ENCODE peak calls at places on chromosomes 12 and 14, in nine cellular contexts. H is GM23338, O is AG04450, G is kidney, V is nephron progenitor cell, F is dorsolateral prefrontal cortex, K is mesothelial cell of epicardium, D is tibial artery, I is heart right ventricle. J is an unnamed sample.
A peak's percentile ranks its signal among the peaks of the same experiment; 100 is the strongest.

GRCh38 chr12:49489720-49490119 is 49.1 kb upstream of the KCNH3 start:
- DNase-seq in H (peak; percentile 67), F (no peak), K (no peak), G (no peak), I (no peak), D (no peak), V (no peak), O (peak; percentile 67), J (no peak)

GRCh38 chr12:131592972-131593371 is 117.9 kb upstream of the SFSWAP start:
- DNase-seq in I (no peak), D (no peak), K (no peak), H (no peak), O (no peak), F (no peak), V (no peak), G (no peak), J (no peak)

GRCh38 chr14:102293784-102294183 is 11.2 kb downstream of the MOK start:
- DNase-seq in D (no peak), F (no peak), V (no peak), G (no peak), O (no peak), H (no peak), K (no peak), I (no peak), J (no peak)

GRCh38 chr14:80152763-80153162 is 58.5 kb downstream of the DIO2 start:
- DNase-seq in F (no peak), V (no peak), O (no peak), K (no peak), G (no peak), H (no peak), I (no peak), D (no peak), J (no peak)

GRCh38 chr12:131194166-131194565 is 240.5 kb downstream of the ADGRD1 start:
- DNase-seq in F (no peak), G (peak; percentile 18), I (no peak), D (no peak), O (no peak), H (no peak), V (no peak), K (no peak), J (peak; percentile 43)

GRCh38 chr12:100138048-100138907 is 4.4 kb downstream of the BLTP3B start:
- DNase-seq in G (no peak), F (no peak), I (no peak), K (no peak), D (no peak), H (no peak), V (no peak), O (no peak), J (no peak)

GRCh38 chr14:69077841-69078240 is 75.1 kb downstream of the DCAF5 start:
- DNase-seq in F (no peak), K (no peak), I (no peak), O (peak; percentile 53), H (no peak), D (no peak), V (no peak), G (no peak), J (no peak)

GRCh38 chr14:61099221-61099835 is 118.3 kb downstream of the SLC38A6 start:
- DNase-seq in I (no peak), D (no peak), F (no peak), K (no peak), G (no peak), H (no peak), O (peak; percentile 43), V (no peak), J (no peak)

GRCh38 chr14:106491851-106492250 is 965.5 kb downstream of the TMEM121 start:
- DNase-seq in H (peak; percentile 20), F (no peak), K (no peak), V (peak; percentile 2), I (no peak), O (no peak), D (no peak), G (no peak), J (no peak)

GRCh38 chr14:92963301-92964123 is 40.6 kb downstream of the CHGA start:
- DNase-seq in V (no peak), H (no peak), F (no peak), D (no peak), O (no peak), K (no peak), G (peak; percentile 39), I (no peak), J (no peak)

GRCh38 chr12:76646366-76646765 is 86.8 kb upstream of the OSBPL8 start:
- DNase-seq in O (no peak), I (no peak), G (no peak), K (no peak), D (no peak), H (no peak), F (no peak), V (no peak), J (no peak)

GRCh38 chr12:119929974-119930373 is 52.9 kb upstream of the CIT start:
- DNase-seq in D (no peak), V (no peak), H (no peak), I (no peak), G (no peak), K (no peak), F (no peak), O (no peak), J (no peak)

GRCh38 chr12:5586201-5586600 is 154.3 kb downstream of the NTF3 start:
- DNase-seq in H (no peak), V (no peak), K (no peak), D (no peak), G (no peak), F (no peak), I (no peak), O (no peak), J (no peak)

GRCh38 chr12:2354151-2354991 is 301.6 kb downstream of the CACNA1C start:
- DNase-seq in O (no peak), F (no peak), V (no peak), K (no peak), D (no peak), G (no peak), H (no peak), I (no peak), J (no peak)

GRCh38 chr12:55996201-55996714 is 818 bp upstream of the SUOX start:
- DNase-seq in H (peak; percentile 77), V (peak; percentile 61), K (no peak), F (peak; percentile 59), G (peak; percentile 68), I (no peak), O (no peak), D (no peak), J (no peak)

GRCh38 chr12:103743788-103744187 is 97.2 kb downstream of the NT5DC3 start:
- DNase-seq in I (no peak), G (no peak), V (no peak), D (no peak), F (no peak), K (no peak), H (no peak), O (no peak), J (no peak)

GRCh38 chr12:646303-647038 is 16.8 kb downstream of the NINJ2 start:
- DNase-seq in F (no peak), V (no peak), D (peak; percentile 85), G (no peak), O (no peak), H (no peak), I (peak; percentile 65), K (no peak), J (no peak)

GRCh38 chr12:83404521-83404920 is 717.8 kb downstream of the TMTC2 start:
- DNase-seq in V (no peak), I (no peak), O (no peak), D (no peak), K (no peak), G (no peak), H (no peak), F (no peak), J (no peak)

DNA sequence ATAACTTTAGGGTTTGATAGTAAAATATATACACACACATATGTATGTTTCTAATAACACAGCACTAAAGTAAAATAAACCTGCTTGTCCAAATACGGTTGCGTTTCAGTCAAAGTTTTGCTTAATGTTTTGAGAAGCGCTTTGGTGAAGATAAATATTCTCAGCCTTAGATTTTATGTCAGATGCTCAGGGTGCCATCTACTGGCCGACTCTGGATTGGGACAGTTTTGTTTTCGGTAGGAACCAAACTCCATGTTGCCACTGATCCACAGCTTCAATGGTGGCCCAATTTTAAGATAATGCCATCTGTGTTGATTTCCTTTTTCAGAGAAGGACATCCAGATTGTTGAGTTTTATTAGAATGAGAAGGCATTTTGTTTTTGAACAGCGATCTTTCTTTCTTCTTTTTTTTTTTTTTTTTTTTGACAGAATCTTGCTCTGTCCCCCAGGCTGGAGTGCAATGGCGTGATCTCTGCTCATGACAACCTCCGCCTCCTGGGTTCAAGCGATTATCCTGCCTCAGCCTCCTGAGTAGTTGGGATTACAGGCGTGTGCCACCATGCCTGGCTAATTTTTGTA is 43.1 kb downstream of the LLPH start:
- DNase-seq in O (peak; percentile 67), K (peak; percentile 35), D (peak; percentile 75), H (peak; percentile 80), G (no peak), I (peak; percentile 21), F (peak; percentile 71), V (peak; percentile 66), J (no peak)
- TF ChIP-seq CTCF in O (peak; percentile 85), K (peak; percentile 58), D (peak; percentile 72), H (peak; percentile 91), G (peak; percentile 78), I (peak; percentile 80), F (peak; percentile 76), V (peak; percentile 81), J (peak; percentile 87)

DNA sequence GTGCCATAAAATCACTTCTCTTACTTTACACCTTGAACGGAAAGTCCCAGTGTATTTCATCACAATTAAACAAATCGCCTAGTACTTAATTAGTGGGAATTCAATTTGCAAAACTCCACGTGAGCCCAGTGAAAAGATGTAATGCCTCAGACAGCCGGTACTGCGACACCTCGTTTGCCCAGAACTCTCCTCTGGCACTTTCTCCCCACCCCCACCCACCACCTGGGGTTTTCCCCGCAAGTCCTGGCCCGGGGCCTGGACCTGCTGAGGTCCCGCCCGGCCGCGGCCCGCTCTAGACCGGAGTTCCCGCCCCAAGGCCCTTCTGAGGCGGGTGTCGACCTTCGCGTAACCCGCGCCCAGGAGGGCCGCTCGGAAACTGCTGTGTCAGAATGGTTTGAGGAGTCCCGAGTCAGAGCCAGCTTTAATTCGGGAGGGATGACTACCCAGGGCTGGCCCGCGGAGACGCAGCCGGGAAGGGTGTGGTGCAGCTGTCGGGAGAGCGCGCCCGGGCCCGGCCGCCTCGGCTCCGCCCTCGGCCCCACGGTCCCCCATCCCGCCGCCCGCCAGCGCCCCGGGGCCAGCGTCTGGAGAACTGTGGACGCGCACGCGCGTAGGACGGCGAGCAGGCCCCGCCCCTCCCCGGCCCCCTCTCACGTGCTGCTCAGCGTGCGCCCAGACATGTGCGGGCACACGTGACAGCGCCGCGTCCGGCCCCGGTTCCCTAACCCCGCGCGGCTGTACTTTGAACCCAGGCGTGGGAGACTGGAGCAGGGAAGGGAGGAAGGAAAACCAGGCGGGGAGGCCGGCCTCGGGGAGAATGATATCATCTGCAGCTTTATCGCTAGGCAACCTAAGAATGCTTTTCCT is 10.8 kb downstream of the BHLHE41 start:
- DNase-seq in O (peak; percentile 53), V (peak; percentile 86), D (peak; percentile 98), I (peak; percentile 94), H (peak; percentile 92), G (peak; percentile 98), K (peak; percentile 77), F (peak; percentile 80), J (peak; percentile 90)
- TF ChIP-seq CTCF in O (peak; percentile 23), V (no peak), D (peak; percentile 34), I (peak; percentile 19), H (peak; percentile 3), G (peak; percentile 8), K (peak; percentile 21), F (no peak), J (peak; percentile 65)

GRCh38 chr14:90509403-90509802 is 112.6 kb downstream of the CALM1 start:
- DNase-seq in D (no peak), F (no peak), I (no peak), G (no peak), V (no peak), O (no peak), H (no peak), K (no peak), J (no peak)
- TF ChIP-seq CTCF in D (no peak), F (peak; percentile 16), I (no peak), G (peak; percentile 5), V (no peak), O (no peak), H (no peak), K (no peak), J (peak; percentile 18)

GRCh38 chr12:102629262-102629888 is 149.0 kb upstream of the IGF1 start:
- DNase-seq in H (no peak), O (no peak), F (no peak), I (no peak), V (no peak), K (no peak), D (no peak), G (no peak), J (no peak)
- TF ChIP-seq CTCF in H (no peak), O (no peak), F (no peak), I (no peak), V (no peak), K (no peak), D (no peak), G (no peak), J (no peak)